ENCODE peak calls at places on chromosomes 12 and 14, in seven cellular contexts. R is K562, G is suprapubic skin, Z is esophagus muscularis mucosa, J is tibial nerve, I is stomach, W is sigmoid colon. O is an unnamed sample. For H3K36me3, the result is how much of the 10 kb centered on the place peaks cover.

GRCh38 chr14:95516554-95517209 is at the start of gene SYNE3:
- DNase-seq in I (peak), R (peak), Z (no peak), G (peak), W (peak), J (peak), O (peak)

GRCh38 chr14:27686137-27686536 is 1080.5 kb upstream of the FOXG1 start:
- DNase-seq in G (no peak), W (no peak), J (no peak), Z (no peak), I (no peak), R (no peak), O (no peak)

GRCh38 chr14:95679995-95680735 is 6.1 kb upstream of the TCL1B start:
- DNase-seq in I (no peak), J (no peak), R (no peak), Z (no peak), W (no peak), G (no peak), O (no peak)

GRCh38 chr14:104293851-104294627 is 155.7 kb downstream of the KIF26A start:
- DNase-seq in Z (no peak), R (no peak), J (no peak), G (peak), I (no peak), W (peak), O (peak)

GRCh38 chr14:64501326-64502171 is 2.1 kb downstream of the ZBTB25 start:
- DNase-seq in G (peak), J (peak), I (peak), W (peak), Z (peak), R (no peak), O (peak)

GRCh38 chr12:89354630-89354931 is 2.3 kb upstream of the DUSP6 start:
- DNase-seq in G (no peak), Z (no peak), W (no peak), J (no peak), I (no peak), R (no peak), O (no peak)

GRCh38 chr14:25394791-25395391 is 344.9 kb upstream of the STXBP6 start:
- DNase-seq in I (no peak), G (no peak), Z (no peak), W (no peak), R (no peak), J (no peak), O (no peak)

GRCh38 chr14:92503756-92504491 is 9.7 kb upstream of the RIN3 start:
- DNase-seq in W (peak), J (no peak), I (no peak), G (peak), Z (no peak), R (no peak), O (no peak)

GRCh38 chr14:58298880-58299664 is 717 bp downstream of the ARID4A start:
- DNase-seq in G (peak), I (peak), R (peak), J (no peak), Z (no peak), W (peak), O (peak)

GRCh38 chr12:97308576-97309198 is 153.9 kb upstream of the RMST start:
- DNase-seq in W (no peak), Z (no peak), G (no peak), I (no peak), J (no peak), R (peak), O (no peak)

GRCh38 chr14:65373671-65374039 is 38.9 kb upstream of the FUT8 start:
- DNase-seq in J (no peak), W (no peak), Z (no peak), R (no peak), G (no peak), I (peak), O (no peak)

GRCh38 chr12:57162541-57163125 is 15.2 kb upstream of the LRP1-AS start:
- DNase-seq in I (no peak), R (no peak), W (peak), G (no peak), J (no peak), Z (no peak), O (no peak)
- H3K36me3 ChIP-seq in I (half or more), R (under half), W (half or more), G (half or more), J (under half), Z (half or more), O (under half)

GRCh38 chr14:91219505-91220389 is 24.8 kb downstream of the GPR68 start:
- DNase-seq in W (no peak), Z (no peak), G (no peak), R (no peak), I (peak), J (no peak), O (no peak)
- TF ChIP-seq EP300 in W (no peak), Z (no peak), G (no peak), R (no peak), I (no peak), J (no peak), O (no peak)

GRCh38 chr12:14769837-14770494 is 33.3 kb downstream of the WBP11 start:
- DNase-seq in G (peak), J (peak), Z (peak), W (peak), I (peak), R (no peak), O (peak)
- TF ChIP-seq POLR2A in G (no peak), J (no peak), Z (no peak), W (peak), I (no peak), R (no peak), O (peak)

GRCh38 chr12:47862157-47862556 is 42.5 kb upstream of the HDAC7 start:
- DNase-seq in I (no peak), Z (no peak), W (no peak), R (no peak), J (no peak), G (no peak), O (no peak)
- H3K36me3 ChIP-seq in I (under half), Z (under half), W (under half), R (under half), J (under half), G (under half), O (under half)

GRCh38 chr12:17304503-17305347 is 698.8 kb upstream of the LMO3 start:
- DNase-seq in Z (no peak), W (no peak), I (no peak), R (no peak), G (no peak), J (no peak), O (no peak)
- TF ChIP-seq EP300 in Z (no peak), W (no peak), I (no peak), R (no peak), G (no peak), J (no peak), O (no peak)

O was measured in ovary.